ENCODE peak calls at places on chromosomes 16 and 17, in ten cellular contexts. D is ascending aorta, J is A549, X is AG04450, V is lung, N is psoas muscle, Z is suprapubic skin, Q is fibroblast of lung, F is prostate gland, A is GM12878. L is an unnamed sample.

GRCh38 chr17:2924211-2924610 is 128.0 kb downstream of the RAP1GAP2 start:
- DNase-seq in X (no peak), D (no peak), F (no peak), Q (peak), J (no peak), Z (no peak), N (no peak), V (no peak), A (no peak), L (peak)

GRCh38 chr16:21001262-21001661 is 100.7 kb downstream of the LYRM1 start:
- DNase-seq in F (no peak), J (peak), N (no peak), A (no peak), Q (peak), Z (no peak), D (no peak), X (no peak), V (no peak), L (peak)

GRCh38 chr17:2064147-2064489 is 9.2 kb downstream of the HIC1 start:
- DNase-seq in A (no peak), V (no peak), N (no peak), X (no peak), J (no peak), Z (no peak), Q (peak), D (no peak), F (no peak), L (no peak)

GRCh38 chr17:12979826-12980500 is 37.9 kb downstream of the ELAC2 start:
- DNase-seq in Q (peak), Z (no peak), A (no peak), V (no peak), N (no peak), J (no peak), X (no peak), D (no peak), F (no peak), L (peak)

GRCh38 chr17:2181206-2181983 is 122.2 kb downstream of the SMG6 start:
- DNase-seq in X (peak), D (peak), F (no peak), Z (no peak), Q (peak), J (no peak), A (no peak), V (peak), N (peak), L (peak)

GRCh38 chr17:38598536-38598935 is 7.2 kb downstream of the SRCIN1 start:
- DNase-seq in J (peak), V (no peak), D (no peak), Z (no peak), F (peak), X (peak), A (no peak), Q (peak), N (no peak), L (peak)

GRCh38 chr16:83915491-83915890 is 16.6 kb downstream of the MLYCD start:
- DNase-seq in D (no peak), Z (no peak), J (no peak), F (no peak), N (no peak), A (no peak), V (no peak), Q (no peak), X (no peak), L (no peak)

GRCh38 chr17:16459271-16459670 is 32.7 kb downstream of the LRRC75A start:
- DNase-seq in N (no peak), X (no peak), Q (no peak), F (no peak), V (no peak), A (no peak), J (no peak), D (no peak), Z (no peak), L (no peak)

GRCh38 chr16:27618611-27619380 is 68.9 kb downstream of the KATNIP start:
- DNase-seq in D (no peak), V (no peak), F (no peak), Z (no peak), J (no peak), A (no peak), X (no peak), N (no peak), Q (no peak), L (no peak)

GRCh38 chr17:7403043-7403901 is 625 bp downstream of the TMEM256 start:
- DNase-seq in Q (no peak), A (no peak), F (no peak), D (no peak), X (peak), N (peak), V (peak), Z (peak), J (peak), L (no peak)

GRCh38 chr17:38871247-38871991 is 1.6 kb downstream of the LASP1 start:
- DNase-seq in J (peak), N (peak), F (peak), Q (peak), A (peak), Z (no peak), V (peak), X (no peak), D (peak), L (peak)

GRCh38 chr16:25729188-25729587 is 37.4 kb downstream of the HS3ST4 start:
- DNase-seq in Z (no peak), A (no peak), D (no peak), J (no peak), V (no peak), F (no peak), Q (no peak), N (no peak), X (no peak), L (no peak)

GRCh38 chr17:11608396-11608795 is 10.1 kb downstream of the DNAH9 start:
- DNase-seq in A (no peak), Z (peak), N (peak), D (no peak), Q (no peak), X (no peak), F (peak), V (peak), J (peak), L (no peak)

GRCh38 chr17:28381141-28381825 is 9.8 kb downstream of the SARM1 start:
- DNase-seq in X (no peak), V (peak), A (no peak), Z (no peak), Q (no peak), F (no peak), N (no peak), D (no peak), J (no peak), L (no peak)

GRCh38 chr17:79707441-79707850 is 23.3 kb upstream of the ENPP7 start:
- DNase-seq in Z (no peak), V (no peak), N (no peak), D (no peak), F (no peak), Q (no peak), X (no peak), A (no peak), J (no peak), L (no peak)

GRCh38 chr17:66952031-66952524 is 12.4 kb upstream of the CACNG4 start:
- DNase-seq in Q (peak), D (no peak), Z (no peak), N (no peak), J (peak), A (no peak), X (peak), F (peak), V (peak), L (peak)

GRCh38 chr16:47987136-47987535 is 168.7 kb downstream of the ABCC12 start:
- DNase-seq in Q (no peak), A (no peak), N (no peak), F (no peak), D (no peak), Z (no peak), V (no peak), J (no peak), X (no peak), L (no peak)

GRCh38 chr17:37342589-37342988 is 33.2 kb upstream of the C17orf78 start:
- DNase-seq in X (no peak), D (no peak), A (no peak), V (no peak), Q (no peak), J (no peak), F (no peak), Z (no peak), N (no peak), L (no peak)

GRCh38 chr16:14013571-14014283 is 57.4 kb upstream of the MRTFB start:
- DNase-seq in Z (no peak), A (no peak), Q (peak), F (no peak), D (no peak), V (peak), X (peak), J (peak), N (no peak), L (peak)

GRCh38 chr16:67770371-67770991 is 35.9 kb downstream of the RANBP10 start:
- DNase-seq in V (no peak), A (no peak), J (no peak), Q (peak), F (no peak), Z (no peak), D (no peak), N (no peak), X (no peak), L (peak)

GRCh38 chr17:8162997-8163977 is 539 bp upstream of the VAMP2 start:
- DNase-seq in Z (no peak), X (no peak), N (peak), J (no peak), Q (no peak), F (no peak), V (no peak), A (no peak), D (no peak), L (no peak)

GRCh38 chr17:29102046-29102445 is 59.1 kb downstream of the PIPOX start:
- DNase-seq in D (no peak), A (no peak), Q (no peak), F (no peak), N (no peak), Z (no peak), J (no peak), X (no peak), V (no peak), L (no peak)

GRCh38 chr17:29112780-29113295 is 67.4 kb downstream of the MYO18A start:
- DNase-seq in Z (no peak), F (peak), J (no peak), Q (peak), V (no peak), N (peak), X (no peak), A (no peak), D (no peak), L (no peak)

DNA sequence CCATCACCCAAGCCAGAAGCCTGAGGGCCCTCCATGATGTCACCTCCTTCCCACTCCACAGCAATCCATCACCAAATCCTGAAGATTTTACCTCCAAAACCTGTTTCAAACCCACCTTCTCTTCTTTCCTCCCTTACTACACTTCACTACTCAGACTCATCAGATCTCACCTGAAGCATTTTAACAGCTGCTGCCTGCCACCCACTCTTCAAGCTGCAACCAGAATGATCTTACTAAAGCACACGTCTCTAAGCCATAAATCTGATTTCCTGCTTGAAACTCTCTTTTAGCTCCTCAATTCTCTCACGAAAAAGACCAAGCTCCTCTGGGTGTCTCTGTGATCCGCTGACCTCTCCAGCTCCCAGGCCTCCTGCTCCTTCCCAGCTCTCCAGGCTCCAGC is 46.5 kb downstream of the CDK5R1 start:
- DNase-seq in J (no peak), D (no peak), A (no peak), F (no peak), N (no peak), Z (no peak), Q (no peak), X (no peak), V (no peak), L (no peak)
- H3K27ac ChIP-seq in J (no peak), D (no peak), A (no peak), F (no peak), N (no peak), Z (no peak), Q (no peak), X (no peak), V (no peak), L (no peak)

GRCh38 chr16:65842067-65842466 is 524.4 kb upstream of the CDH5 start:
- DNase-seq in Q (peak), D (no peak), Z (no peak), J (no peak), A (no peak), N (no peak), F (no peak), V (no peak), X (no peak), L (peak)

GRCh38 chr16:65837431-65837986 is 529.0 kb upstream of the CDH5 start:
- DNase-seq in F (no peak), Z (no peak), N (no peak), J (no peak), X (no peak), D (no peak), Q (no peak), A (no peak), V (no peak), L (no peak)

GRCh38 chr16:65833171-65833871 is 533.2 kb upstream of the CDH5 start:
- DNase-seq in V (no peak), A (no peak), J (no peak), Z (no peak), Q (peak), D (no peak), X (peak), N (no peak), F (no peak), L (peak)

GRCh38 chr16:65834680-65835079 is 531.8 kb upstream of the CDH5 start:
- DNase-seq in A (no peak), J (no peak), V (no peak), Z (no peak), F (no peak), N (no peak), X (no peak), Q (no peak), D (no peak), L (no peak)

GRCh38 chr16:65838001-65838400 is 528.5 kb upstream of the CDH5 start:
- DNase-seq in D (no peak), V (no peak), Q (no peak), F (no peak), X (no peak), J (no peak), Z (no peak), N (no peak), A (no peak), L (no peak)
- H3K27ac ChIP-seq in D (no peak), V (no peak), Q (no peak), F (no peak), X (no peak), J (no peak), Z (no peak), N (no peak), A (no peak), L (no peak)

DNA sequence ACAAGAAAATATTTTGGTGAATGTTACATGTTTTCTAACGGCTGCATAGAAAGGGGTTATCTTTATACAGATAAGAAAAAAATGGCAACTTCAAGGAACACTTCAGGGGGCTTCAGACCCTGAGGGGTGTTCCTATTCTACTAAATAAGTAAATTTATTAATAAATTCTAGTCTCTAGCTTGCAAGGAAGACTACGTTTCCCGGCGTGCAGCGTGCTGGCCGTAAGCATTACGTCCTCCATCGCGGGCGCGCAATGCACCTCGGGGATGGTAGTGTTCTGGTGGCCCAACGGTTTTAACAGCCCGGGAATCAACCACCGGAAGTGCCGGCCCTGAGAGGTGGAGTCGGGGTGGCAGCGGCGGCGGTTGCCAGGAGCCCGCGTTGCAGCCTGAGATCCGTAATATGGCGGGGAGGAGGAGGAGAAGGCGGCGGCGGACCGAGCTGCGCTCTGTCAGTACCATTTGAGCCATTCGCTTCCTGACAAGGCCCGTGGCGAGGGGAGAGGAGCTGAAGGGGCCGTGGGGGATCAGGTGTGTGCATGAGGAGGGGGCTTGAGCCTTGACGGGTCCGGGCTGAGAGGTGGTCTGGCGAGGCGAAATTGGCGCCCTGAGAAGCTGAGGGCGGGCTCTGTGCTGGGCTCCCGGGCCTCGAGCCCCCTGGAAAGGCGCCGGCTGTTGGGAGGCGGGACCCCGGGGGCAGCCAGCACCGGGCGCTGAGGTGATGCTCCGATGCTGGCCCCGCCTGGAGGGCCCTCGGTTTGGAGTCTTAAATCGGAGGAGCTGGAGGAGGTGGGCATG is at the start of gene CCP110:
- DNase-seq in N (peak), V (peak), A (peak), Q (peak), X (peak), Z (peak), J (peak), D (peak), F (peak), L (peak)
- H3K27ac ChIP-seq in N (peak), V (peak), A (peak), Q (peak), X (no peak), Z (peak), J (peak), D (peak), F (peak), L (peak)

GRCh38 chr17:76273435-76273921 is 8.3 kb downstream of the UBALD2 start:
- DNase-seq in Z (no peak), F (no peak), X (no peak), V (no peak), A (no peak), D (no peak), N (no peak), Q (no peak), J (no peak), L (no peak)
- H3K27ac ChIP-seq in Z (no peak), F (peak), X (no peak), V (peak), A (peak), D (no peak), N (peak), Q (no peak), J (no peak), L (no peak)

GRCh38 chr17:74227681-74228080 is 14.3 kb downstream of the TTYH2 start:
- DNase-seq in N (no peak), V (no peak), F (no peak), X (no peak), D (no peak), J (no peak), Z (no peak), Q (no peak), A (no peak), L (no peak)
- H3K27ac ChIP-seq in N (no peak), V (no peak), F (no peak), X (no peak), D (no peak), J (no peak), Z (no peak), Q (no peak), A (no peak), L (no peak)

GRCh38 chr17:82258555-82258954 is 14.9 kb downstream of the CSNK1D start:
- DNase-seq in Z (no peak), X (no peak), J (no peak), D (no peak), F (no peak), N (no peak), A (no peak), Q (no peak), V (no peak), L (no peak)

GRCh38 chr17:82267575-82268379 is 5.7 kb downstream of the CSNK1D start:
- DNase-seq in A (no peak), Z (peak), N (peak), Q (peak), J (peak), V (peak), D (peak), F (peak), X (peak), L (peak)

GRCh38 chr17:82266142-82266541 is 7.4 kb downstream of the CSNK1D start:
- DNase-seq in J (no peak), D (no peak), Q (no peak), X (no peak), F (no peak), N (no peak), A (no peak), Z (no peak), V (no peak), L (no peak)

GRCh38 chr17:82269138-82269881 is 4.2 kb downstream of the CSNK1D start:
- DNase-seq in D (no peak), F (no peak), X (no peak), J (no peak), V (no peak), Z (no peak), N (no peak), A (no peak), Q (no peak), L (no peak)

GRCh38 chr17:82263641-82264040 is 9.9 kb downstream of the CSNK1D start:
- DNase-seq in X (no peak), D (no peak), N (no peak), Z (no peak), F (no peak), A (no peak), V (no peak), Q (no peak), J (no peak), L (no peak)
- H3K27ac ChIP-seq in X (no peak), D (no peak), N (no peak), Z (no peak), F (peak), A (no peak), V (no peak), Q (no peak), J (no peak), L (no peak)